ENCODE peak calls at places on chromosomes 11 and 22, in nine cellular contexts. U, A, F, J, I, Q, Y, W and O are unnamed samples.

GRCh38 chr11:64396079-64396591 is 37.2 kb downstream of the RPS6KA4 start:
- DNase-seq in I (no peak), W (no peak), A (no peak), F (no peak), J (peak), Y (no peak), Q (no peak), U (no peak), O (peak)

GRCh38 chr22:32777997-32778396 is 23.5 kb upstream of the TIMP3 start:
- DNase-seq in W (no peak), J (no peak), U (no peak), Y (no peak), I (no peak), Q (no peak), F (no peak), A (no peak), O (no peak)

GRCh38 chr11:98564881-98565280 is 455.9 kb upstream of the CNTN5 start:
- DNase-seq in Y (no peak), F (no peak), J (no peak), I (no peak), A (no peak), W (no peak), U (no peak), Q (no peak), O (no peak)

GRCh38 chr11:559712-560304 is 730 bp downstream of the LMNTD2 start:
- DNase-seq in W (no peak), U (no peak), F (no peak), Q (no peak), J (no peak), I (no peak), A (no peak), Y (no peak), O (no peak)

GRCh38 chr11:107591098-107591445 is at the start of gene ELMOD1:
- DNase-seq in A (peak), U (peak), W (peak), F (peak), Q (peak), Y (peak), J (peak), I (peak), O (peak)

GRCh38 chr22:46267431-46268279 is at the start of gene TTC38:
- DNase-seq in I (peak), F (peak), A (peak), U (peak), J (peak), Q (peak), W (peak), Y (peak), O (peak)

GRCh38 chr11:112400615-112401014 is 140.0 kb upstream of the PLET1 start:
- DNase-seq in Q (no peak), A (no peak), Y (no peak), U (no peak), I (no peak), F (no peak), W (no peak), J (peak), O (no peak)

GRCh38 chr11:73218106-73218829 is at the start of gene P2RY2:
- DNase-seq in F (no peak), Y (peak), I (peak), Q (peak), W (no peak), A (no peak), J (peak), U (peak), O (peak)

GRCh38 chr11:88434333-88434976 is 96.9 kb upstream of the CTSC start:
- DNase-seq in Q (no peak), I (no peak), Y (no peak), F (no peak), W (no peak), J (no peak), A (no peak), U (no peak), O (no peak)

GRCh38 chr22:31537019-31537535 is 40.7 kb downstream of the SFI1 start:
- DNase-seq in I (peak), Q (no peak), J (no peak), W (no peak), A (no peak), F (no peak), Y (no peak), U (peak), O (no peak)

GRCh38 chr22:23026777-23027176 is 43.5 kb upstream of the GNAZ start:
- DNase-seq in I (no peak), F (no peak), W (no peak), U (no peak), A (no peak), Y (no peak), J (no peak), Q (no peak), O (no peak)

GRCh38 chr11:3849297-3849874 is 6.1 kb upstream of the STIM1 start:
- DNase-seq in I (peak), F (peak), W (peak), Y (no peak), U (peak), J (peak), Q (peak), A (peak), O (peak)

GRCh38 chr22:49671331-49672012 is 156.2 kb downstream of the BRD1 start:
- DNase-seq in Q (no peak), Y (no peak), A (no peak), F (no peak), J (no peak), U (no peak), I (no peak), W (no peak), O (no peak)

GRCh38 chr22:20615533-20616450 is 108.4 kb downstream of the MED15 start:
- DNase-seq in I (no peak), F (no peak), Q (no peak), U (no peak), J (no peak), A (no peak), Y (no peak), W (no peak), O (no peak)

GRCh38 chr11:46564459-46564858 is 29.4 kb downstream of the AMBRA1 start:
- DNase-seq in F (peak), Q (peak), W (peak), U (no peak), I (no peak), A (no peak), J (peak), Y (no peak), O (peak)

GRCh38 chr22:46661221-46661851 is 41.1 kb downstream of the GRAMD4 start:
- DNase-seq in I (peak), J (peak), A (peak), Q (peak), Y (no peak), F (no peak), W (peak), U (no peak), O (no peak)

GRCh38 chr11:117183724-117184349 is 5.3 kb downstream of the SIDT2 start:
- DNase-seq in I (no peak), J (no peak), Y (no peak), F (no peak), W (no peak), A (no peak), Q (no peak), U (no peak), O (no peak)

GRCh38 chr11:23311986-23312940 is 452.0 kb upstream of the CCDC179 start:
- DNase-seq in I (peak), Q (peak), U (no peak), J (peak), F (peak), A (no peak), Y (no peak), W (peak), O (no peak)

GRCh38 chr11:86632499-86633269 is 39.7 kb downstream of the ME3 start:
- DNase-seq in F (peak), W (peak), Y (no peak), I (peak), Q (peak), U (peak), J (peak), A (no peak), O (peak)

GRCh38 chr11:71913716-71914115 is 14.7 kb downstream of the XNDC1N start:
- DNase-seq in F (no peak), Q (peak), J (peak), W (peak), I (no peak), A (no peak), Y (no peak), U (no peak), O (no peak)

GRCh38 chr11:73464347-73464746 is 88.1 kb downstream of the RELT start:
- DNase-seq in U (no peak), W (no peak), J (peak), A (no peak), Y (no peak), Q (no peak), I (no peak), F (no peak), O (no peak)

GRCh38 chr11:2257023-2257700 is 13.2 kb downstream of the ASCL2 start:
- DNase-seq in Q (no peak), I (no peak), F (no peak), Y (no peak), U (no peak), A (no peak), J (no peak), W (no peak), O (no peak)

GRCh38 chr22:41524809-41525449 is 19.3 kb downstream of the POLR3H start:
- DNase-seq in Y (no peak), J (no peak), I (no peak), W (peak), A (peak), F (no peak), U (peak), Q (peak), O (peak)

GRCh38 chr11:59062602-59063529 is 23.2 kb upstream of the GLYATL1B start:
- DNase-seq in W (peak), Q (peak), I (no peak), A (no peak), U (no peak), Y (no peak), J (no peak), F (no peak), O (no peak)

GRCh38 chr11:128297111-128297651 is 290.2 kb downstream of the ETS1 start:
- DNase-seq in A (no peak), W (no peak), U (peak), I (no peak), Y (no peak), F (no peak), Q (no peak), J (no peak), O (no peak)

GRCh38 chr11:90134420-90135003 is at the start of gene NAALAD2:
- DNase-seq in U (no peak), W (peak), A (no peak), F (no peak), I (peak), J (peak), Y (peak), Q (peak), O (peak)

GRCh38 chr11:134615041-134615615 is 203.1 kb upstream of the B3GAT1 start:
- DNase-seq in U (peak), J (no peak), Q (no peak), F (no peak), I (no peak), W (no peak), Y (no peak), A (no peak), O (no peak)

GRCh38 chr11:64251986-64252837 is 882 bp downstream of the PLCB3 start:
- DNase-seq in J (peak), A (no peak), U (no peak), Y (peak), Q (peak), W (no peak), I (no peak), F (no peak), O (peak)

GRCh38 chr11:60756307-60757032 is at the start of gene MS4A15:
- DNase-seq in U (no peak), F (no peak), I (peak), A (no peak), Y (no peak), J (no peak), Q (no peak), W (no peak), O (no peak)

GRCh38 chr22:35915477-35916013 is 113.1 kb downstream of the RBFOX2 start:
- DNase-seq in W (peak), F (peak), U (no peak), Q (peak), Y (no peak), I (peak), J (peak), A (no peak), O (no peak)

GRCh38 chr11:107078375-107078774 is 60.1 kb upstream of the GUCY1A2 start:
- DNase-seq in W (no peak), U (no peak), J (peak), I (no peak), Y (no peak), Q (no peak), F (no peak), A (no peak), O (no peak)

GRCh38 chr11:11806586-11806985 is 35.2 kb upstream of the USP47 start:
- DNase-seq in Y (no peak), I (no peak), A (no peak), W (no peak), U (no peak), J (no peak), Q (no peak), F (no peak), O (no peak)

GRCh38 chr11:35905901-35906661 is 37.8 kb upstream of the LDLRAD3 start:
- DNase-seq in J (no peak), W (no peak), U (no peak), Y (no peak), Q (peak), F (no peak), I (peak), A (no peak), O (no peak)

GRCh38 chr11:61698173-61698965 is 18.2 kb downstream of the DAGLA start:
- DNase-seq in Q (peak), Y (no peak), J (no peak), W (no peak), I (no peak), U (peak), A (no peak), F (no peak), O (no peak)

GRCh38 chr11:10474551-10474950 is 19.5 kb downstream of the AMPD3 start:
- DNase-seq in Y (no peak), F (no peak), W (no peak), J (no peak), A (no peak), I (no peak), U (no peak), Q (no peak), O (no peak)

GRCh38 chr11:105004021-105004420 is 18.9 kb downstream of the CASP5 start:
- DNase-seq in W (peak), I (peak), Y (no peak), U (no peak), Q (peak), F (no peak), A (no peak), J (no peak), O (no peak)

GRCh38 chr11:123434262-123434661 is 4.2 kb downstream of the GRAMD1B start:
- DNase-seq in F (peak), Q (peak), Y (no peak), W (peak), J (peak), I (peak), A (peak), U (peak), O (no peak)